ENCODE peak calls at places on chromosomes 12 and 14, in six cellular contexts. One of them, this sample, is unnamed.

GRCh38 chr12:54134850-54135249 is 53.9 kb downstream of the SMUG1 start:
- DNase-seq in PC-9: no peak
- DNase-seq in activated CD4-positive, alpha-beta memory T cell treated with anti-CD3 and anti-CD28 coated beads for 36 hours: no peak
- DNase-seq in fibroblast of the conjunctiva: no peak
- DNase-seq in testis: no peak
- DNase-seq in GM23248: no peak
- DNase-seq in this sample: no peak

GRCh38 chr12:51662728-51663154 is 71.7 kb downstream of the SCN8A start:
- DNase-seq in PC-9: no peak
- DNase-seq in activated CD4-positive, alpha-beta memory T cell treated with anti-CD3 and anti-CD28 coated beads for 36 hours: no peak
- DNase-seq in testis: no peak
- DNase-seq in fibroblast of the conjunctiva: no peak
- DNase-seq in GM23248: no peak
- DNase-seq in this sample: no peak

GRCh38 chr12:111826316-111826715 is 15.7 kb upstream of the MAPKAPK5 start:
- DNase-seq in activated CD4-positive, alpha-beta memory T cell treated with anti-CD3 and anti-CD28 coated beads for 36 hours: no peak
- DNase-seq in fibroblast of the conjunctiva: peak; percentile 33
- DNase-seq in testis: no peak
- DNase-seq in GM23248: peak; percentile 3
- DNase-seq in PC-9: no peak
- DNase-seq in this sample: peak; percentile 12

GRCh38 chr12:102917026-102917787 is at the start of gene PAH:
- DNase-seq in activated CD4-positive, alpha-beta memory T cell treated with anti-CD3 and anti-CD28 coated beads for 36 hours: peak; percentile 28
- DNase-seq in GM23248: no peak
- DNase-seq in testis: peak; percentile 50
- DNase-seq in PC-9: no peak
- DNase-seq in fibroblast of the conjunctiva: no peak
- DNase-seq in this sample: no peak

GRCh38 chr12:39103552-39104165 is 198.3 kb upstream of the CPNE8 start:
- DNase-seq in activated CD4-positive, alpha-beta memory T cell treated with anti-CD3 and anti-CD28 coated beads for 36 hours: no peak
- DNase-seq in testis: peak; percentile 19
- DNase-seq in PC-9: peak; percentile 18
- DNase-seq in fibroblast of the conjunctiva: peak; percentile 44
- DNase-seq in GM23248: peak; percentile 81
- DNase-seq in this sample: no peak

GRCh38 chr12:109685574-109686447 is 27.8 kb upstream of the FAM222A start:
- DNase-seq in fibroblast of the conjunctiva: no peak
- DNase-seq in activated CD4-positive, alpha-beta memory T cell treated with anti-CD3 and anti-CD28 coated beads for 36 hours: no peak
- DNase-seq in PC-9: no peak
- DNase-seq in testis: peak; percentile 85
- DNase-seq in GM23248: no peak
- DNase-seq in this sample: no peak

GRCh38 chr12:75812341-75813018 is 219.1 kb downstream of the PHLDA1 start:
- DNase-seq in testis: no peak
- DNase-seq in GM23248: peak; percentile 93
- DNase-seq in activated CD4-positive, alpha-beta memory T cell treated with anti-CD3 and anti-CD28 coated beads for 36 hours: no peak
- DNase-seq in fibroblast of the conjunctiva: peak; percentile 62
- DNase-seq in PC-9: no peak
- DNase-seq in this sample: peak; percentile 92

GRCh38 chr12:82468563-82468962 is 110.2 kb downstream of the METTL25 start:
- DNase-seq in fibroblast of the conjunctiva: no peak
- DNase-seq in PC-9: no peak
- DNase-seq in activated CD4-positive, alpha-beta memory T cell treated with anti-CD3 and anti-CD28 coated beads for 36 hours: no peak
- DNase-seq in GM23248: no peak
- DNase-seq in testis: no peak
- DNase-seq in this sample: no peak

GRCh38 chr12:25245491-25245890 is 5.2 kb downstream of the KRAS start:
- DNase-seq in activated CD4-positive, alpha-beta memory T cell treated with anti-CD3 and anti-CD28 coated beads for 36 hours: no peak
- DNase-seq in fibroblast of the conjunctiva: no peak
- DNase-seq in testis: no peak
- DNase-seq in PC-9: no peak
- DNase-seq in GM23248: no peak
- DNase-seq in this sample: no peak

GRCh38 chr14:36442824-36443241 is 77.2 kb downstream of the NKX2-1 start:
- DNase-seq in testis: no peak
- DNase-seq in activated CD4-positive, alpha-beta memory T cell treated with anti-CD3 and anti-CD28 coated beads for 36 hours: no peak
- DNase-seq in fibroblast of the conjunctiva: no peak
- DNase-seq in PC-9: no peak
- DNase-seq in GM23248: no peak
- DNase-seq in this sample: no peak

GRCh38 chr12:12892670-12893290 is 1.4 kb downstream of the GPRC5A start:
- DNase-seq in fibroblast of the conjunctiva: no peak
- DNase-seq in activated CD4-positive, alpha-beta memory T cell treated with anti-CD3 and anti-CD28 coated beads for 36 hours: no peak
- DNase-seq in PC-9: peak; percentile 67
- DNase-seq in GM23248: no peak
- DNase-seq in testis: no peak
- DNase-seq in this sample: no peak

GRCh38 chr12:52395761-52396434 is 10.2 kb downstream of the KRT82 start:
- DNase-seq in testis: peak; percentile 45
- DNase-seq in GM23248: peak; percentile 56
- DNase-seq in PC-9: peak; percentile 76
- DNase-seq in fibroblast of the conjunctiva: no peak
- DNase-seq in activated CD4-positive, alpha-beta memory T cell treated with anti-CD3 and anti-CD28 coated beads for 36 hours: peak; percentile 18
- DNase-seq in this sample: peak; percentile 18

GRCh38 chr14:104689620-104690265 is 325 bp downstream of the INF2 start:
- DNase-seq in activated CD4-positive, alpha-beta memory T cell treated with anti-CD3 and anti-CD28 coated beads for 36 hours: peak; percentile 48
- DNase-seq in GM23248: peak; percentile 66
- DNase-seq in PC-9: no peak
- DNase-seq in testis: no peak
- DNase-seq in fibroblast of the conjunctiva: no peak
- DNase-seq in this sample: peak; percentile 60

This sample was measured in foreskin fibroblast.